ENCODE peak calls at places on chromosome 16, in nine cellular contexts. One of them, this sample, is unnamed.

GRCh38 chr16:49635591-49636581 is 220.0 kb downstream of the ZNF423 start:
- DNase-seq in AG04449: no peak
- DNase-seq in astrocyte of the spinal cord: no peak
- DNase-seq in cardiac muscle cell: no peak
- DNase-seq in sigmoid colon: no peak
- DNase-seq in adrenal gland: no peak
- DNase-seq in fibroblast of mammary gland: no peak
- DNase-seq in GM06990: no peak
- DNase-seq in GM12878: no peak
- DNase-seq in this sample: no peak

GRCh38 chr16:80583466-80583865 is 42.7 kb downstream of the DYNLRB2 start:
- DNase-seq in astrocyte of the spinal cord: peak
- DNase-seq in GM06990: peak
- DNase-seq in fibroblast of mammary gland: peak
- DNase-seq in AG04449: peak
- DNase-seq in sigmoid colon: no peak
- DNase-seq in cardiac muscle cell: no peak
- DNase-seq in GM12878: no peak
- DNase-seq in adrenal gland: peak
- DNase-seq in this sample: no peak

GRCh38 chr16:55944377-55944802 is 69.2 kb upstream of the CES5A start:
- DNase-seq in GM06990: peak
- DNase-seq in cardiac muscle cell: peak
- DNase-seq in fibroblast of mammary gland: peak
- DNase-seq in sigmoid colon: peak
- DNase-seq in adrenal gland: peak
- DNase-seq in astrocyte of the spinal cord: peak
- DNase-seq in AG04449: no peak
- DNase-seq in GM12878: no peak
- DNase-seq in this sample: no peak

GRCh38 chr16:22397459-22397858 is 23.0 kb upstream of the CDR2 start:
- DNase-seq in adrenal gland: no peak
- DNase-seq in sigmoid colon: no peak
- DNase-seq in GM12878: no peak
- DNase-seq in GM06990: no peak
- DNase-seq in AG04449: peak
- DNase-seq in fibroblast of mammary gland: peak
- DNase-seq in cardiac muscle cell: no peak
- DNase-seq in astrocyte of the spinal cord: peak
- DNase-seq in this sample: peak

GRCh38 chr16:67723151-67723915 is 4.2 kb upstream of the GFOD2 start:
- DNase-seq in sigmoid colon: peak
- DNase-seq in fibroblast of mammary gland: peak
- DNase-seq in GM12878: no peak
- DNase-seq in adrenal gland: no peak
- DNase-seq in cardiac muscle cell: no peak
- DNase-seq in AG04449: peak
- DNase-seq in GM06990: no peak
- DNase-seq in astrocyte of the spinal cord: peak
- DNase-seq in this sample: peak

GRCh38 chr16:22098538-22099255 is 6.4 kb downstream of the VWA3A start:
- DNase-seq in AG04449: no peak
- DNase-seq in GM06990: no peak
- DNase-seq in sigmoid colon: no peak
- DNase-seq in GM12878: peak
- DNase-seq in astrocyte of the spinal cord: peak
- DNase-seq in fibroblast of mammary gland: peak
- DNase-seq in adrenal gland: no peak
- DNase-seq in cardiac muscle cell: peak
- DNase-seq in this sample: no peak

GRCh38 chr16:83899272-83899897 is 470 bp downstream of the MLYCD start:
- DNase-seq in sigmoid colon: peak
- DNase-seq in GM12878: no peak
- DNase-seq in AG04449: no peak
- DNase-seq in adrenal gland: peak
- DNase-seq in cardiac muscle cell: peak
- DNase-seq in GM06990: peak
- DNase-seq in fibroblast of mammary gland: peak
- DNase-seq in astrocyte of the spinal cord: peak
- DNase-seq in this sample: no peak

GRCh38 chr16:67236551-67237395 is 9.8 kb downstream of the TMEM208 start:
- DNase-seq in cardiac muscle cell: peak
- DNase-seq in sigmoid colon: peak
- DNase-seq in AG04449: no peak
- DNase-seq in GM12878: no peak
- DNase-seq in adrenal gland: peak
- DNase-seq in astrocyte of the spinal cord: peak
- DNase-seq in GM06990: peak
- DNase-seq in fibroblast of mammary gland: peak
- DNase-seq in this sample: no peak

GRCh38 chr16:4273858-4274291 is 1.1 kb upstream of the TFAP4 start:
- DNase-seq in cardiac muscle cell: peak
- DNase-seq in AG04449: no peak
- DNase-seq in GM06990: peak
- DNase-seq in fibroblast of mammary gland: peak
- DNase-seq in adrenal gland: peak
- DNase-seq in astrocyte of the spinal cord: no peak
- DNase-seq in GM12878: no peak
- DNase-seq in sigmoid colon: peak
- DNase-seq in this sample: no peak

GRCh38 chr16:49763826-49764225 is 92.1 kb downstream of the ZNF423 start:
- DNase-seq in astrocyte of the spinal cord: peak
- DNase-seq in GM12878: no peak
- DNase-seq in adrenal gland: no peak
- DNase-seq in sigmoid colon: no peak
- DNase-seq in fibroblast of mammary gland: no peak
- DNase-seq in AG04449: no peak
- DNase-seq in GM06990: no peak
- DNase-seq in cardiac muscle cell: no peak
- DNase-seq in this sample: no peak

GRCh38 chr16:10613771-10614485 is 33.5 kb upstream of the EMP2 start:
- DNase-seq in cardiac muscle cell: no peak
- DNase-seq in GM12878: no peak
- DNase-seq in AG04449: no peak
- DNase-seq in fibroblast of mammary gland: no peak
- DNase-seq in adrenal gland: no peak
- DNase-seq in GM06990: no peak
- DNase-seq in sigmoid colon: no peak
- DNase-seq in astrocyte of the spinal cord: no peak
- DNase-seq in this sample: no peak

GRCh38 chr16:71515026-71515425 is 11.2 kb upstream of the CHST4 start:
- DNase-seq in astrocyte of the spinal cord: no peak
- DNase-seq in GM12878: no peak
- DNase-seq in GM06990: no peak
- DNase-seq in cardiac muscle cell: no peak
- DNase-seq in fibroblast of mammary gland: no peak
- DNase-seq in AG04449: no peak
- DNase-seq in sigmoid colon: no peak
- DNase-seq in adrenal gland: no peak
- DNase-seq in this sample: no peak

GRCh38 chr16:84496991-84497390 is 7.5 kb downstream of the MEAK7 start:
- DNase-seq in sigmoid colon: no peak
- DNase-seq in cardiac muscle cell: no peak
- DNase-seq in adrenal gland: no peak
- DNase-seq in GM12878: no peak
- DNase-seq in fibroblast of mammary gland: no peak
- DNase-seq in astrocyte of the spinal cord: no peak
- DNase-seq in AG04449: no peak
- DNase-seq in GM06990: no peak
- DNase-seq in this sample: no peak

GRCh38 chr16:90057738-90058173 is 19.4 kb downstream of the PRDM7 start:
- DNase-seq in fibroblast of mammary gland: peak
- DNase-seq in sigmoid colon: no peak
- DNase-seq in astrocyte of the spinal cord: peak
- DNase-seq in GM06990: no peak
- DNase-seq in AG04449: peak
- DNase-seq in GM12878: no peak
- DNase-seq in adrenal gland: no peak
- DNase-seq in cardiac muscle cell: no peak
- DNase-seq in this sample: no peak

GRCh38 chr16:65122974-65123845 is 1.3 kb upstream of the CDH11 start:
- DNase-seq in sigmoid colon: peak
- DNase-seq in astrocyte of the spinal cord: peak
- DNase-seq in GM12878: no peak
- DNase-seq in fibroblast of mammary gland: peak
- DNase-seq in adrenal gland: peak
- DNase-seq in GM06990: no peak
- DNase-seq in AG04449: no peak
- DNase-seq in cardiac muscle cell: peak
- DNase-seq in this sample: no peak

GRCh38 chr16:9123871-9124270 is 32.4 kb downstream of the HAPSTR1 start:
- DNase-seq in sigmoid colon: peak
- DNase-seq in GM12878: no peak
- DNase-seq in cardiac muscle cell: no peak
- DNase-seq in adrenal gland: no peak
- DNase-seq in AG04449: no peak
- DNase-seq in GM06990: peak
- DNase-seq in fibroblast of mammary gland: peak
- DNase-seq in astrocyte of the spinal cord: no peak
- DNase-seq in this sample: no peak

GRCh38 chr16:49649013-49649785 is 206.7 kb downstream of the ZNF423 start:
- DNase-seq in astrocyte of the spinal cord: peak
- DNase-seq in sigmoid colon: no peak
- DNase-seq in AG04449: no peak
- DNase-seq in GM06990: no peak
- DNase-seq in adrenal gland: no peak
- DNase-seq in fibroblast of mammary gland: peak
- DNase-seq in GM12878: no peak
- DNase-seq in cardiac muscle cell: no peak
- DNase-seq in this sample: peak

GRCh38 chr16:86317617-86318021 is 192.7 kb upstream of the FOXF1 start:
- DNase-seq in GM06990: no peak
- DNase-seq in GM12878: no peak
- DNase-seq in adrenal gland: no peak
- DNase-seq in sigmoid colon: peak
- DNase-seq in cardiac muscle cell: no peak
- DNase-seq in astrocyte of the spinal cord: no peak
- DNase-seq in AG04449: no peak
- DNase-seq in fibroblast of mammary gland: no peak
- DNase-seq in this sample: no peak

GRCh38 chr16:86319871-86320270 is 190.5 kb upstream of the FOXF1 start:
- DNase-seq in astrocyte of the spinal cord: no peak
- DNase-seq in fibroblast of mammary gland: no peak
- DNase-seq in adrenal gland: no peak
- DNase-seq in GM12878: no peak
- DNase-seq in cardiac muscle cell: no peak
- DNase-seq in AG04449: no peak
- DNase-seq in sigmoid colon: peak
- DNase-seq in GM06990: no peak
- DNase-seq in this sample: no peak

GRCh38 chr16:86318119-86318518 is 192.2 kb upstream of the FOXF1 start:
- DNase-seq in GM06990: no peak
- DNase-seq in astrocyte of the spinal cord: no peak
- DNase-seq in fibroblast of mammary gland: no peak
- DNase-seq in GM12878: no peak
- DNase-seq in cardiac muscle cell: no peak
- DNase-seq in sigmoid colon: no peak
- DNase-seq in adrenal gland: no peak
- DNase-seq in AG04449: no peak
- DNase-seq in this sample: no peak

GRCh38 chr16:86314402-86315025 is 195.8 kb upstream of the FOXF1 start:
- DNase-seq in adrenal gland: no peak
- DNase-seq in GM12878: no peak
- DNase-seq in GM06990: no peak
- DNase-seq in astrocyte of the spinal cord: no peak
- DNase-seq in AG04449: no peak
- DNase-seq in sigmoid colon: peak
- DNase-seq in cardiac muscle cell: no peak
- DNase-seq in fibroblast of mammary gland: no peak
- DNase-seq in this sample: no peak

GRCh38 chr16:86316967-86317616 is 193.2 kb upstream of the FOXF1 start:
- DNase-seq in GM06990: no peak
- DNase-seq in astrocyte of the spinal cord: no peak
- DNase-seq in GM12878: no peak
- DNase-seq in cardiac muscle cell: no peak
- DNase-seq in sigmoid colon: no peak
- DNase-seq in AG04449: no peak
- DNase-seq in fibroblast of mammary gland: no peak
- DNase-seq in adrenal gland: no peak
- DNase-seq in this sample: no peak
- TF ChIP-seq CTCF in GM06990: no peak
- TF ChIP-seq CTCF in astrocyte of the spinal cord: no peak
- TF ChIP-seq CTCF in GM12878: no peak
- TF ChIP-seq CTCF in cardiac muscle cell: no peak
- TF ChIP-seq CTCF in sigmoid colon: no peak
- TF ChIP-seq CTCF in AG04449: no peak
- TF ChIP-seq CTCF in fibroblast of mammary gland: no peak
- TF ChIP-seq CTCF in adrenal gland: no peak
- TF ChIP-seq CTCF in this sample: no peak

GRCh38 chr16:24977673-24978065 is 37.5 kb downstream of the ARHGAP17 start:
- DNase-seq in GM06990: no peak
- DNase-seq in astrocyte of the spinal cord: peak
- DNase-seq in adrenal gland: no peak
- DNase-seq in AG04449: peak
- DNase-seq in fibroblast of mammary gland: peak
- DNase-seq in sigmoid colon: no peak
- DNase-seq in GM12878: no peak
- DNase-seq in cardiac muscle cell: no peak
- DNase-seq in this sample: no peak
- H3K4me3 ChIP-seq in GM06990: no peak
- H3K4me3 ChIP-seq in astrocyte of the spinal cord: no peak
- H3K4me3 ChIP-seq in adrenal gland: no peak
- H3K4me3 ChIP-seq in AG04449: no peak
- H3K4me3 ChIP-seq in fibroblast of mammary gland: no peak
- H3K4me3 ChIP-seq in sigmoid colon: no peak
- H3K4me3 ChIP-seq in GM12878: no peak
- H3K4me3 ChIP-seq in cardiac muscle cell: no peak
- H3K4me3 ChIP-seq in this sample: no peak

GRCh38 chr16:82456683-82457082 is 170.1 kb upstream of the CDH13 start:
- DNase-seq in cardiac muscle cell: peak
- DNase-seq in AG04449: no peak
- DNase-seq in sigmoid colon: no peak
- DNase-seq in adrenal gland: peak
- DNase-seq in fibroblast of mammary gland: peak
- DNase-seq in GM12878: no peak
- DNase-seq in astrocyte of the spinal cord: peak
- DNase-seq in GM06990: peak
- DNase-seq in this sample: no peak
- TF ChIP-seq CTCF in cardiac muscle cell: peak
- TF ChIP-seq CTCF in AG04449: peak
- TF ChIP-seq CTCF in sigmoid colon: peak
- TF ChIP-seq CTCF in adrenal gland: peak
- TF ChIP-seq CTCF in fibroblast of mammary gland: peak
- TF ChIP-seq CTCF in GM12878: peak
- TF ChIP-seq CTCF in astrocyte of the spinal cord: peak
- TF ChIP-seq CTCF in GM06990: peak
- TF ChIP-seq CTCF in this sample: peak

DNA sequence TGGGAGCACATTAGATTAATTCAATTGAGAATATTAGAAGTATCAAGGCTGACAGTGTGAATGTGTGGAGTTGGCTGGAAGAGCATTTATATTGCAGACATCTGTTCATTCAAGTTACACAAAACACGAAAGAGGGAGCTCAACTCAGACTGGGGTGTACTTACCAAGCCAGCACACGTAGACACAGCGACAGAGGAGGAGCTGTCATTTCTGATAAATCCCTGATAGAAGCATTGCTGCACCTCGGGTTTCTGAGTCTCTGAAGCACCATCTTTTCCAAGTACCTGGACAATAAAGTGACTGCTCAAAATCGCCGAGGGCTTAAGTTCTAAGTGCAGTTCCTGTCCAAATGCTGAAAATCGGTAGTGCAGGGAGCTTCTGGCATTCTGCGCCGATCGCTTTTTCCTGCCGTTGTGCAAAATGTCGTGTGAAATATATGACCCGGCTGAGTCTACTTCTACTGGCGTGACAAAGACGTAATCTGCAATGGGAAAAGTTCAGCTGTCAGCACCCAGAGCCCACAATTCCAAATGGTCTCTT is 3.6 kb downstream of the ADAMTS18 start:
- DNase-seq in adrenal gland: no peak
- DNase-seq in astrocyte of the spinal cord: no peak
- DNase-seq in sigmoid colon: no peak
- DNase-seq in GM06990: no peak
- DNase-seq in AG04449: no peak
- DNase-seq in fibroblast of mammary gland: no peak
- DNase-seq in GM12878: no peak
- DNase-seq in cardiac muscle cell: peak
- DNase-seq in this sample: no peak
- H3K4me3 ChIP-seq in adrenal gland: no peak
- H3K4me3 ChIP-seq in astrocyte of the spinal cord: no peak
- H3K4me3 ChIP-seq in sigmoid colon: no peak
- H3K4me3 ChIP-seq in GM06990: no peak
- H3K4me3 ChIP-seq in AG04449: no peak
- H3K4me3 ChIP-seq in fibroblast of mammary gland: no peak
- H3K4me3 ChIP-seq in GM12878: no peak
- H3K4me3 ChIP-seq in cardiac muscle cell: no peak
- H3K4me3 ChIP-seq in this sample: no peak